ENCODE peak calls at places on chromosomes 5 and 9, in seven cellular contexts. One of them, this sample, is unnamed.

GRCh38 chr9:5112109-5112592 is 73.3 kb downstream of the INSL6 start:
- DNase-seq in iris pigment epithelial cell: no peak
- DNase-seq in NCI-H1694 treated with DMSO at 0.1 percent for 48 hours: no peak
- DNase-seq in AG04450: no peak
- DNase-seq in T-cell: no peak
- DNase-seq in anterior cingulate cortex: no peak
- DNase-seq in GM13977: peak
- DNase-seq in this sample: no peak

GRCh38 chr5:172658869-172659513 is 17.9 kb downstream of the NEURL1B start:
- DNase-seq in iris pigment epithelial cell: peak
- DNase-seq in GM13977: no peak
- DNase-seq in anterior cingulate cortex: no peak
- DNase-seq in NCI-H1694 treated with DMSO at 0.1 percent for 48 hours: no peak
- DNase-seq in T-cell: no peak
- DNase-seq in AG04450: no peak
- DNase-seq in this sample: no peak

GRCh38 chr5:179416906-179417470 is 71.7 kb upstream of the ADAMTS2 start:
- DNase-seq in GM13977: no peak
- DNase-seq in iris pigment epithelial cell: no peak
- DNase-seq in AG04450: no peak
- DNase-seq in T-cell: no peak
- DNase-seq in anterior cingulate cortex: no peak
- DNase-seq in NCI-H1694 treated with DMSO at 0.1 percent for 48 hours: no peak
- DNase-seq in this sample: no peak

GRCh38 chr9:37988602-37989001 is 80.4 kb downstream of the SHB start:
- DNase-seq in iris pigment epithelial cell: no peak
- DNase-seq in GM13977: no peak
- DNase-seq in T-cell: no peak
- DNase-seq in AG04450: no peak
- DNase-seq in anterior cingulate cortex: no peak
- DNase-seq in NCI-H1694 treated with DMSO at 0.1 percent for 48 hours: no peak
- DNase-seq in this sample: no peak

GRCh38 chr5:150671509-150672236 is 10.6 kb downstream of the MYOZ3 start:
- DNase-seq in anterior cingulate cortex: no peak
- DNase-seq in iris pigment epithelial cell: no peak
- DNase-seq in T-cell: no peak
- DNase-seq in AG04450: no peak
- DNase-seq in NCI-H1694 treated with DMSO at 0.1 percent for 48 hours: no peak
- DNase-seq in GM13977: peak
- DNase-seq in this sample: no peak

GRCh38 chr5:55533806-55534435 is 843 bp downstream of the PLPP1 start:
- DNase-seq in T-cell: no peak
- DNase-seq in anterior cingulate cortex: peak
- DNase-seq in iris pigment epithelial cell: peak
- DNase-seq in NCI-H1694 treated with DMSO at 0.1 percent for 48 hours: peak
- DNase-seq in GM13977: peak
- DNase-seq in AG04450: no peak
- DNase-seq in this sample: peak

GRCh38 chr9:89359636-89360315 is 41.5 kb downstream of the SECISBP2 start:
- DNase-seq in AG04450: no peak
- DNase-seq in NCI-H1694 treated with DMSO at 0.1 percent for 48 hours: peak
- DNase-seq in iris pigment epithelial cell: no peak
- DNase-seq in GM13977: no peak
- DNase-seq in T-cell: no peak
- DNase-seq in anterior cingulate cortex: no peak
- DNase-seq in this sample: peak

GRCh38 chr9:76880210-76880609 is 25.7 kb downstream of the PRUNE2 start:
- DNase-seq in GM13977: no peak
- DNase-seq in iris pigment epithelial cell: no peak
- DNase-seq in AG04450: no peak
- DNase-seq in NCI-H1694 treated with DMSO at 0.1 percent for 48 hours: no peak
- DNase-seq in T-cell: no peak
- DNase-seq in anterior cingulate cortex: no peak
- DNase-seq in this sample: no peak

GRCh38 chr5:114174837-114175236 is 187.0 kb upstream of the KCNN2 start:
- DNase-seq in GM13977: no peak
- DNase-seq in T-cell: no peak
- DNase-seq in AG04450: no peak
- DNase-seq in iris pigment epithelial cell: peak
- DNase-seq in anterior cingulate cortex: no peak
- DNase-seq in NCI-H1694 treated with DMSO at 0.1 percent for 48 hours: no peak
- DNase-seq in this sample: peak

GRCh38 chr9:90044263-90044662 is 439.5 kb downstream of the GADD45G start:
- DNase-seq in iris pigment epithelial cell: no peak
- DNase-seq in T-cell: no peak
- DNase-seq in AG04450: no peak
- DNase-seq in NCI-H1694 treated with DMSO at 0.1 percent for 48 hours: no peak
- DNase-seq in GM13977: no peak
- DNase-seq in anterior cingulate cortex: no peak
- DNase-seq in this sample: no peak

GRCh38 chr9:137985637-137986071 is 108.1 kb downstream of the CACNA1B start:
- DNase-seq in T-cell: no peak
- DNase-seq in iris pigment epithelial cell: no peak
- DNase-seq in NCI-H1694 treated with DMSO at 0.1 percent for 48 hours: no peak
- DNase-seq in AG04450: no peak
- DNase-seq in GM13977: no peak
- DNase-seq in anterior cingulate cortex: no peak
- DNase-seq in this sample: no peak

GRCh38 chr9:127612993-127613954 is 1.2 kb downstream of the STXBP1 start:
- DNase-seq in AG04450: no peak
- DNase-seq in GM13977: no peak
- DNase-seq in NCI-H1694 treated with DMSO at 0.1 percent for 48 hours: no peak
- DNase-seq in T-cell: no peak
- DNase-seq in iris pigment epithelial cell: peak
- DNase-seq in anterior cingulate cortex: peak
- DNase-seq in this sample: peak

GRCh38 chr9:72772641-72773040 is 180.2 kb downstream of the ALDH1A1 start:
- DNase-seq in iris pigment epithelial cell: peak
- DNase-seq in GM13977: no peak
- DNase-seq in T-cell: no peak
- DNase-seq in NCI-H1694 treated with DMSO at 0.1 percent for 48 hours: no peak
- DNase-seq in anterior cingulate cortex: no peak
- DNase-seq in AG04450: no peak
- DNase-seq in this sample: no peak

GRCh38 chr9:38047301-38048251 is 21.5 kb downstream of the SHB start:
- DNase-seq in NCI-H1694 treated with DMSO at 0.1 percent for 48 hours: peak
- DNase-seq in GM13977: no peak
- DNase-seq in T-cell: no peak
- DNase-seq in AG04450: peak
- DNase-seq in anterior cingulate cortex: no peak
- DNase-seq in iris pigment epithelial cell: peak
- DNase-seq in this sample: peak

GRCh38 chr5:124274949-124275348 is 471.5 kb downstream of the ZNF608 start:
- DNase-seq in AG04450: no peak
- DNase-seq in T-cell: no peak
- DNase-seq in iris pigment epithelial cell: peak
- DNase-seq in anterior cingulate cortex: no peak
- DNase-seq in NCI-H1694 treated with DMSO at 0.1 percent for 48 hours: no peak
- DNase-seq in GM13977: no peak
- DNase-seq in this sample: no peak

GRCh38 chr9:75713373-75713772 is 177.1 kb upstream of the PCSK5 start:
- DNase-seq in AG04450: no peak
- DNase-seq in T-cell: no peak
- DNase-seq in anterior cingulate cortex: no peak
- DNase-seq in GM13977: no peak
- DNase-seq in iris pigment epithelial cell: no peak
- DNase-seq in NCI-H1694 treated with DMSO at 0.1 percent for 48 hours: no peak
- DNase-seq in this sample: no peak

GRCh38 chr5:122465086-122465485 is 153.0 kb downstream of the SNCAIP start:
- DNase-seq in iris pigment epithelial cell: no peak
- DNase-seq in NCI-H1694 treated with DMSO at 0.1 percent for 48 hours: no peak
- DNase-seq in AG04450: no peak
- DNase-seq in anterior cingulate cortex: no peak
- DNase-seq in T-cell: no peak
- DNase-seq in GM13977: no peak
- DNase-seq in this sample: no peak

GRCh38 chr5:78881884-78882283 is 103.2 kb downstream of the ARSB start:
- DNase-seq in anterior cingulate cortex: no peak
- DNase-seq in iris pigment epithelial cell: no peak
- DNase-seq in GM13977: no peak
- DNase-seq in AG04450: no peak
- DNase-seq in T-cell: no peak
- DNase-seq in NCI-H1694 treated with DMSO at 0.1 percent for 48 hours: no peak
- DNase-seq in this sample: no peak

GRCh38 chr5:42641321-42642005 is 115.2 kb upstream of the CCDC152 start:
- DNase-seq in GM13977: no peak
- DNase-seq in anterior cingulate cortex: no peak
- DNase-seq in iris pigment epithelial cell: peak
- DNase-seq in T-cell: no peak
- DNase-seq in AG04450: no peak
- DNase-seq in NCI-H1694 treated with DMSO at 0.1 percent for 48 hours: no peak
- DNase-seq in this sample: peak

GRCh38 chr5:108382784-108383358 is 973 bp upstream of the FBXL17 start:
- DNase-seq in T-cell: peak
- DNase-seq in GM13977: peak
- DNase-seq in anterior cingulate cortex: no peak
- DNase-seq in AG04450: no peak
- DNase-seq in iris pigment epithelial cell: peak
- DNase-seq in NCI-H1694 treated with DMSO at 0.1 percent for 48 hours: no peak
- DNase-seq in this sample: peak